ENCODE peak calls at places on chromosomes 16 and 17, in six cellular contexts. R is ACHN; Q is activated T-helper 2 cell treated with anti-CD3 and anti-CD28 coated beads, Interferon-gamma antibody, Interleukin-2, Interleukin-4, amounts not matched to agents 10 μg/mL and 5 μg/mL and 100 μg/mL, durations not matched to agents 14 hours and 24 hours and 36 hours; C is GOT3; J is D721Med; E is stimulated activated CD8-positive, alpha-beta memory T cell treated with anti-CD3 and anti-CD28 coated beads, Interleukin-7, amount 100 ng/mL, for 1 hour. Z is an unnamed sample.

GRCh38 chr16:11064846-11065245 is 120.5 kb downstream of the CLEC16A start:
- DNase-seq in R (no peak), Q (no peak), C (no peak), J (no peak), E (no peak), Z (no peak)

GRCh38 chr16:10611825-10612342 is 31.5 kb upstream of the EMP2 start:
- DNase-seq in R (no peak), Q (no peak), C (no peak), J (no peak), E (no peak), Z (no peak)

GRCh38 chr16:3716831-3717234 is 491 bp downstream of the TRAP1 start:
- DNase-seq in R (peak; percentile 48), Q (peak; percentile 37), C (no peak), J (no peak), E (no peak), Z (no peak)

GRCh38 chr17:1880851-1881630 is 51.2 kb downstream of the RPA1 start:
- DNase-seq in R (no peak), Q (no peak), C (no peak), J (no peak), E (no peak), Z (no peak)

GRCh38 chr16:88907768-88908167 is 41.3 kb upstream of the PABPN1L start:
- DNase-seq in R (peak; percentile 12), Q (no peak), C (no peak), J (no peak), E (no peak), Z (peak; percentile 25)

GRCh38 chr16:85707528-85708095 is 18.9 kb upstream of the GINS2 start:
- DNase-seq in R (no peak), Q (no peak), C (no peak), J (no peak), E (no peak), Z (no peak)

GRCh38 chr17:15914400-15915165 is 30.3 kb upstream of the ADORA2B start:
- DNase-seq in R (no peak), Q (no peak), C (no peak), J (no peak), E (no peak), Z (peak; percentile 31)

GRCh38 chr17:38864636-38865398 is 5.0 kb upstream of the LASP1 start:
- DNase-seq in R (peak; percentile 23), Q (no peak), C (no peak), J (no peak), E (no peak), Z (no peak)

GRCh38 chr16:87317766-87318121 is 552 bp upstream of the C16orf95 start:
- DNase-seq in R (peak; percentile 53), Q (peak; percentile 41), C (no peak), J (no peak), E (no peak), Z (peak; percentile 18)

GRCh38 chr17:50581316-50581715 is 20.8 kb downstream of the CACNA1G start:
- DNase-seq in R (no peak), Q (no peak), C (no peak), J (no peak), E (no peak), Z (no peak)

GRCh38 chr16:26673011-26673410 is 393.7 kb upstream of the C16orf82 start:
- DNase-seq in R (no peak), Q (no peak), C (no peak), J (no peak), E (no peak), Z (no peak)

GRCh38 chr17:63841350-63842172 is 924 bp downstream of the SMARCD2 start:
- DNase-seq in R (peak; percentile 38), Q (no peak), C (no peak), J (no peak), E (no peak), Z (no peak)

GRCh38 chr16:60259956-60260355 is 1525.8 kb upstream of the GOT2 start:
- DNase-seq in R (no peak), Q (no peak), C (no peak), J (no peak), E (no peak), Z (no peak)

GRCh38 chr16:78976212-78976611 is 624.3 kb downstream of the MAF start:
- DNase-seq in R (no peak), Q (no peak), C (no peak), J (no peak), E (no peak), Z (no peak)

GRCh38 chr16:81817789-81818304 is 38.8 kb downstream of the PLCG2 start:
- DNase-seq in R (no peak), Q (no peak), C (no peak), J (no peak), E (no peak), Z (no peak)

GRCh38 chr16:25108054-25108453 is 3.5 kb upstream of the LCMT1 start:
- DNase-seq in R (peak; percentile 31), Q (no peak), C (no peak), J (no peak), E (no peak), Z (no peak)

GRCh38 chr16:6646891-6647290 is 685.8 kb upstream of the RBFOX1 start:
- DNase-seq in R (no peak), Q (no peak), C (no peak), J (no peak), E (no peak), Z (no peak)

GRCh38 chr17:44906010-44906646 is 6.9 kb upstream of the EFTUD2 start:
- DNase-seq in R (peak; percentile 92), Q (no peak), C (peak; percentile 20), J (no peak), E (no peak), Z (peak; percentile 85)

GRCh38 chr16:79848739-79849518 is 248.4 kb upstream of the MAF start:
- DNase-seq in R (no peak), Q (no peak), C (no peak), J (no peak), E (no peak), Z (no peak)

GRCh38 chr17:30091771-30092170 is 24.8 kb upstream of the NSRP1 start:
- DNase-seq in R (peak; percentile 86), Q (no peak), C (peak; percentile 5), J (no peak), E (no peak), Z (peak; percentile 78)

GRCh38 chr16:83329466-83329865 is 478.3 kb upstream of the HSBP1 start:
- DNase-seq in R (no peak), Q (no peak), C (no peak), J (no peak), E (no peak), Z (no peak)

GRCh38 chr16:85643631-85644030 is 30.5 kb downstream of the GSE1 start:
- DNase-seq in R (no peak), Q (no peak), C (no peak), J (no peak), E (no peak), Z (no peak)

GRCh38 chr17:58302919-58303551 is 22.3 kb upstream of the MPO start:
- DNase-seq in R (no peak), Q (no peak), C (no peak), J (peak; percentile 9), E (no peak), Z (no peak)

GRCh38 chr17:44900894-44901293 is 1.6 kb upstream of the EFTUD2 start:
- DNase-seq in R (peak; percentile 78), Q (no peak), C (no peak), J (no peak), E (no peak), Z (peak; percentile 78)